ENCODE peak calls at places on chromosomes 1 and 21, in seven cellular contexts. O, I, R, T, J, U and W are unnamed samples.

GRCh38 chr1:16215882-16216753 is 3.7 kb upstream of the ARHGEF19 start:
- DNase-seq in O (no peak), I (peak; percentile 60), R (peak; percentile 98), T (no peak), J (peak; percentile 85), U (peak; percentile 80), W (peak; percentile 67)

GRCh38 chr1:214438059-214438458 is 113.3 kb downstream of the PTPN14 start:
- DNase-seq in O (no peak), I (no peak), R (no peak), T (no peak), J (no peak), U (no peak), W (no peak)

GRCh38 chr1:94698759-94699502 is 121.2 kb upstream of the SLC44A3 start:
- DNase-seq in O (peak; percentile 95), I (peak; percentile 11), R (no peak), T (no peak), J (no peak), U (no peak), W (no peak)

GRCh38 chr1:91891486-91891885 is 5.5 kb upstream of the TGFBR3 start:
- DNase-seq in O (no peak), I (no peak), R (no peak), T (no peak), J (no peak), U (no peak), W (no peak)

GRCh38 chr1:208766812-208767211 is 522.6 kb upstream of the PLXNA2 start:
- DNase-seq in O (no peak), I (no peak), R (peak; percentile 60), T (no peak), J (no peak), U (no peak), W (no peak)

GRCh38 chr1:171743014-171743870 is 1.4 kb upstream of the VAMP4 start:
- DNase-seq in O (no peak), I (no peak), R (peak; percentile 55), T (no peak), J (no peak), U (no peak), W (no peak)

GRCh38 chr21:41755934-41756773 is 10.7 kb downstream of the RIPK4 start:
- DNase-seq in O (no peak), I (no peak), R (no peak), T (no peak), J (no peak), U (no peak), W (no peak)

GRCh38 chr1:61237659-61238370 is 155.5 kb downstream of the NFIA start:
- DNase-seq in O (no peak), I (no peak), R (no peak), T (no peak), J (no peak), U (no peak), W (no peak)

GRCh38 chr1:81670286-81670685 is 130.4 kb upstream of the ADGRL2 start:
- DNase-seq in O (peak; percentile 48), I (no peak), R (no peak), T (no peak), J (no peak), U (peak; percentile 89), W (peak; percentile 86)

GRCh38 chr21:45993210-45994085 is 11.9 kb downstream of the COL6A1 start:
- DNase-seq in O (no peak), I (no peak), R (peak; percentile 49), T (no peak), J (no peak), U (no peak), W (no peak)

GRCh38 chr1:39866767-39867166 is 16.5 kb downstream of the TRIT1 start:
- DNase-seq in O (no peak), I (no peak), R (peak; percentile 10), T (no peak), J (no peak), U (no peak), W (no peak)

GRCh38 chr1:205505076-205505729 is 734 bp downstream of the CDK18 start:
- DNase-seq in O (no peak), I (no peak), R (peak; percentile 76), T (no peak), J (no peak), U (no peak), W (no peak)